ENCODE peak calls at places on chromosomes 7 and 10, in seven cellular contexts. C is lower lobe of right lung; M is PC-3; X is CD8-positive, alpha-beta T cell; V is Panc1; U is tibial nerve; Z is neural progenitor cell. H is an unnamed sample.

GRCh38 chr10:99337911-99338310 is 8.8 kb downstream of the CNNM1 start:
- DNase-seq in C (no peak), M (no peak), X (no peak), V (no peak), U (no peak), Z (no peak), H (no peak)

GRCh38 chr7:88480901-88481300 is 174.2 kb upstream of the STEAP4 start:
- DNase-seq in C (no peak), M (no peak), X (no peak), V (no peak), U (peak; percentile 7), Z (no peak), H (no peak)

GRCh38 chr7:30090111-30090510 is 44.7 kb upstream of the MTURN start:
- DNase-seq in C (no peak), M (peak; percentile 52), X (no peak), V (no peak), U (no peak), Z (no peak), H (no peak)

GRCh38 chr7:70092314-70093303 is 494.3 kb downstream of the AUTS2 start:
- DNase-seq in C (no peak), M (no peak), X (no peak), V (no peak), U (no peak), Z (no peak), H (no peak)

GRCh38 chr10:128064615-128065580 is 61.3 kb downstream of the MKI67 start:
- DNase-seq in C (peak; percentile 82), M (no peak), X (peak; percentile 73), V (no peak), U (peak; percentile 77), Z (no peak), H (peak; percentile 80)

GRCh38 chr10:103350522-103351260 is at the start of gene PCGF6:
- DNase-seq in C (peak; percentile 85), M (peak; percentile 71), X (peak; percentile 72), V (no peak), U (peak; percentile 42), Z (peak; percentile 96), H (peak; percentile 94)

GRCh38 chr10:24428410-24428782 is 219.5 kb downstream of the KIAA1217 start:
- DNase-seq in C (no peak), M (peak; percentile 80), X (no peak), V (no peak), U (no peak), Z (no peak), H (peak; percentile 60)

GRCh38 chr7:135320277-135320676 is 86.6 kb downstream of the STRA8 start:
- DNase-seq in C (peak; percentile 63), M (peak; percentile 56), X (no peak), V (no peak), U (peak; percentile 81), Z (no peak), H (peak; percentile 42)

GRCh38 chr10:4843525-4844180 is 17.6 kb downstream of the AKR1E2 start:
- DNase-seq in C (no peak), M (no peak), X (no peak), V (no peak), U (peak; percentile 2), Z (no peak), H (no peak)

GRCh38 chr10:122703483-122704448 is 4.1 kb upstream of the C10orf120 start:
- DNase-seq in C (peak; percentile 61), M (peak; percentile 68), X (peak; percentile 52), V (peak; percentile 41), U (peak; percentile 58), Z (peak; percentile 82), H (peak; percentile 90)

GRCh38 chr10:35501923-35502322 is 103.2 kb upstream of the GJD4 start:
- DNase-seq in C (no peak), M (peak; percentile 57), X (no peak), V (no peak), U (no peak), Z (no peak), H (no peak)

GRCh38 chr7:123929620-123930019 is 4.6 kb downstream of the SPAM1 start:
- DNase-seq in C (no peak), M (no peak), X (no peak), V (no peak), U (no peak), Z (peak; percentile 23), H (no peak)

GRCh38 chr7:127717502-127718125 is 65.6 kb downstream of the SND1 start:
- DNase-seq in C (no peak), M (no peak), X (no peak), V (no peak), U (no peak), Z (no peak), H (no peak)

GRCh38 chr7:107130487-107131220 is 38.1 kb upstream of the HBP1 start:
- DNase-seq in C (no peak), M (peak; percentile 15), X (no peak), V (no peak), U (no peak), Z (no peak), H (no peak)

GRCh38 chr7:55127622-55128081 is 108.8 kb downstream of the EGFR start:
- DNase-seq in C (no peak), M (peak; percentile 77), X (no peak), V (no peak), U (no peak), Z (no peak), H (no peak)

GRCh38 chr7:156461881-156462665 is 178.5 kb upstream of the RNF32 start:
- DNase-seq in C (no peak), M (no peak), X (no peak), V (no peak), U (no peak), Z (no peak), H (no peak)

GRCh38 chr10:11424456-11425287 is 186.8 kb downstream of the USP6NL start:
- DNase-seq in C (peak; percentile 60), M (peak; percentile 51), X (no peak), V (peak; percentile 25), U (peak; percentile 18), Z (peak; percentile 79), H (peak; percentile 64)

GRCh38 chr7:134420509-134421125 is 38.3 kb downstream of the AKR1B1 start:
- DNase-seq in C (no peak), M (peak; percentile 79), X (no peak), V (peak; percentile 47), U (peak; percentile 56), Z (peak; percentile 66), H (peak; percentile 53)

GRCh38 chr10:63837043-63837442 is 315.8 kb downstream of the REEP3 start:
- DNase-seq in C (no peak), M (no peak), X (no peak), V (no peak), U (no peak), Z (no peak), H (no peak)

GRCh38 chr7:151274936-151275812 is 26.7 kb upstream of the SMARCD3 start:
- DNase-seq in C (no peak), M (no peak), X (no peak), V (no peak), U (no peak), Z (no peak), H (no peak)

GRCh38 chr10:42594246-42594650 is 44.1 kb downstream of the ZNF33B start:
- DNase-seq in C (no peak), M (no peak), X (no peak), V (no peak), U (no peak), Z (no peak), H (peak; percentile 8)

GRCh38 chr10:66329116-66329515 is 596.7 kb upstream of the LRRTM3 start:
- DNase-seq in C (no peak), M (no peak), X (no peak), V (no peak), U (no peak), Z (no peak), H (no peak)

DNA sequence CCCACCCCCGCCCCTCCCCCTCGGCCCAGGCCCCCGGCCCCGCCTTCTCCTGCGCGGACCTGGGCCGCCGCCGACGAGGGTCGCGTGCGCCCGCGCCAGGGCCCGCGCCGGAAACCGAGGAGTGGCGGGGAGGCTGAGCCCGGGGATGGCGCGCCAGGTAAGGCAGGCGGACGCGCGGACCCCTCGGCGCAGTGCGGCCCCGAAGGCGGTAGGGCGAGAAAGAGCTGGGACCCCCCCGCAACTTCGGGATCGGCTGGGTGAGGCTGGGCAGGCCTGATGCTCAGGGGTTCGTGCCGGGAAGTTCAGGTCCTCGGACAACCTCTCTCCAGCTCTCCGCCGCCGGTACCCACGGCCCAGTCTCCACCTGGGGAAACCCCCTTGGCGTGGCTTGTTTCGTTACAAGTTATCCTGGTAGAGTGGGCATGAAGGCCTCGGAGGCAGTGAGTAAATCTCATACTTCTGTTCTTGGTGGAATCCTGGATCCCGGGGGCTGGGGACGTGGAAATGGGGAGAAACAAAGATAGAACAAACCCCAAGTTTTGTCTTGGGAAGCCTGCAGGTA is 58.4 kb downstream of the ZNF467 start:
- DNase-seq in C (peak; percentile 61), M (peak; percentile 5), X (peak; percentile 35), V (no peak), U (no peak), Z (no peak), H (peak; percentile 35)
- H3K27ac ChIP-seq in C (peak overlapping the region; percentile 68), M (no peak overlapping the region), X (peak overlapping the region; percentile 30), V (peak overlapping the region; percentile 69), U (peak overlapping the region; percentile 79), Z (no peak overlapping the region), H (peak overlapping the region; percentile 78)

GRCh38 chr7:94834359-94834758 is 73.0 kb upstream of the PPP1R9A start:
- DNase-seq in C (no peak), M (peak; percentile 72), X (no peak), V (no peak), U (no peak), Z (no peak), H (no peak)

GRCh38 chr7:94832051-94832450 is 75.3 kb upstream of the PPP1R9A start:
- DNase-seq in C (no peak), M (peak; percentile 28), X (no peak), V (no peak), U (no peak), Z (no peak), H (no peak)

DNA sequence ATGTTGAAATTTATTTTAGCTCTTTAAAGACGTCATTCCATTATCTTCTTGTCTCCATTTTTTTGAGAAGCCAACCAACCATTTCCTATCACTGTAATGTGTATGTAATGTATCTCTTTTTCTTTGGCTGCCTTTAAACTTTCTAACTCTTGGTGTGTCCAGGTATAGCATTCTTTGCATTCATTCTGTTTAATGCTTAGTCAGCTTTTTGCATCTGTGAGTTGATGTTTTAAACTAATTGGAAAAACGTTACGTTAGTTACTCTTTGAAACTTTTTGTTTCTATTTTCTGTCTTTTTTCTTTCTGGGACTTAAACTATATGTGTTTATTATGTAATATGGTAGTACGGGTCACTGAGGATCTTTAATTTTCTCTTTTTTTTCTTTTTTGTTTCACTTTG is 77.4 kb upstream of the PPP1R9A start:
- DNase-seq in C (no peak), M (no peak), X (no peak), V (no peak), U (no peak), Z (no peak), H (no peak)
- TF ChIP-seq CTCF in C (no peak), M (no peak), X (no peak), V (no peak), U (no peak), Z (no peak), H (no peak)

DNA sequence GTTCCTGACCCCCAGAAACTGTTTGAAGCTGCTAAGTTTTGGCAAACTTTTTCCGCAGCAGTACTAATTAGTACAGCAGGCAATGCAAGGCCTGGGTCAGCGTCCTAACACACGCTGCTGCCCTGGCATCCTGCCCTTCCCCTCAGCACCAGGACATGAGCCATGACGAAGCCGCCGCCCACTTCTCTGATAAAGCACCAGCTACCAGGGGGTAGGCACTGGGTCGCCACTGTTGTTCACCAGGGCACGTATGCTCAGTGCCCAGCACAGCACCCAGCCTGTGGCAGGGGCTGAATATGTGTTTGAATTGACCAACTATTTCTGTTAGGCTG is 59.5 kb downstream of the CHST15 start:
- DNase-seq in C (no peak), M (no peak), X (no peak), V (no peak), U (no peak), Z (no peak), H (no peak)
- H3K27ac ChIP-seq in C (no peak overlapping the region), M (no peak overlapping the region), X (no peak overlapping the region), V (no peak overlapping the region), U (no peak overlapping the region), Z (no peak overlapping the region), H (peak overlapping the region; percentile 8)

GRCh38 chr10:26221571-26221970 is 5.0 kb downstream of the GAD2 start:
- DNase-seq in C (no peak), M (no peak), X (no peak), V (no peak), U (no peak), Z (peak; percentile 40), H (no peak)
- TF ChIP-seq CTCF in C (no peak), M (no peak), X (no peak), V (no peak), U (no peak), Z (no peak), H (no peak)

H was measured in RWPE1.